ENCODE peak calls at places on chromosomes 13 and 19, in ten cellular contexts. One of them, this sample, is unnamed.

GRCh38 chr19:33387351-33388230 is 14.1 kb downstream of the CEBPG start:
- DNase-seq in NCI-H1092: no peak
- DNase-seq in amniotic stem cell: no peak
- DNase-seq in iris pigment epithelial cell: no peak
- DNase-seq in stimulated activated CD4-positive, alpha-beta T cell treated with anti-CD3 and anti-CD28 coated beads, Interleukin-12 subunit alpha, Interleukin-12 subunit beta, amount 100 ng/mL, for 48 hours: no peak
- DNase-seq in skeletal muscle cell: no peak
- DNase-seq in KBM-7: no peak
- DNase-seq in osteoblast: peak; percentile 62
- DNase-seq in stimulated activated naive CD8-positive, alpha-beta T cell treated with anti-CD3 and anti-CD28 coated beads, Interleukin-15, Interleukin-2, amounts not matched to agents 100 U/mL and 50 U/mL, for 24 hours: no peak
- DNase-seq in body of pancreas: no peak
- DNase-seq in this sample: no peak

GRCh38 chr13:21625366-21625765 is 21.4 kb upstream of the MICU2 start:
- DNase-seq in osteoblast: no peak
- DNase-seq in iris pigment epithelial cell: peak; percentile 24
- DNase-seq in body of pancreas: no peak
- DNase-seq in KBM-7: peak; percentile 63
- DNase-seq in stimulated activated CD4-positive, alpha-beta T cell treated with anti-CD3 and anti-CD28 coated beads, Interleukin-12 subunit alpha, Interleukin-12 subunit beta, amount 100 ng/mL, for 48 hours: no peak
- DNase-seq in stimulated activated naive CD8-positive, alpha-beta T cell treated with anti-CD3 and anti-CD28 coated beads, Interleukin-15, Interleukin-2, amounts not matched to agents 100 U/mL and 50 U/mL, for 24 hours: no peak
- DNase-seq in amniotic stem cell: no peak
- DNase-seq in NCI-H1092: no peak
- DNase-seq in skeletal muscle cell: no peak
- DNase-seq in this sample: peak; percentile 55

GRCh38 chr19:7541481-7541824 is 5.9 kb downstream of the PNPLA6 start:
- DNase-seq in skeletal muscle cell: no peak
- DNase-seq in stimulated activated CD4-positive, alpha-beta T cell treated with anti-CD3 and anti-CD28 coated beads, Interleukin-12 subunit alpha, Interleukin-12 subunit beta, amount 100 ng/mL, for 48 hours: no peak
- DNase-seq in iris pigment epithelial cell: no peak
- DNase-seq in amniotic stem cell: no peak
- DNase-seq in stimulated activated naive CD8-positive, alpha-beta T cell treated with anti-CD3 and anti-CD28 coated beads, Interleukin-15, Interleukin-2, amounts not matched to agents 100 U/mL and 50 U/mL, for 24 hours: no peak
- DNase-seq in osteoblast: no peak
- DNase-seq in KBM-7: no peak
- DNase-seq in NCI-H1092: no peak
- DNase-seq in body of pancreas: no peak
- DNase-seq in this sample: no peak

GRCh38 chr19:15199652-15200574 is 882 bp downstream of the NOTCH3 start:
- DNase-seq in stimulated activated naive CD8-positive, alpha-beta T cell treated with anti-CD3 and anti-CD28 coated beads, Interleukin-15, Interleukin-2, amounts not matched to agents 100 U/mL and 50 U/mL, for 24 hours: no peak
- DNase-seq in amniotic stem cell: no peak
- DNase-seq in body of pancreas: peak; percentile 57
- DNase-seq in skeletal muscle cell: no peak
- DNase-seq in NCI-H1092: no peak
- DNase-seq in iris pigment epithelial cell: no peak
- DNase-seq in KBM-7: no peak
- DNase-seq in osteoblast: peak; percentile 96
- DNase-seq in stimulated activated CD4-positive, alpha-beta T cell treated with anti-CD3 and anti-CD28 coated beads, Interleukin-12 subunit alpha, Interleukin-12 subunit beta, amount 100 ng/mL, for 48 hours: no peak
- DNase-seq in this sample: no peak

GRCh38 chr19:18519962-18520847 is 1.7 kb downstream of the ELL start:
- DNase-seq in body of pancreas: peak; percentile 88
- DNase-seq in NCI-H1092: no peak
- DNase-seq in stimulated activated naive CD8-positive, alpha-beta T cell treated with anti-CD3 and anti-CD28 coated beads, Interleukin-15, Interleukin-2, amounts not matched to agents 100 U/mL and 50 U/mL, for 24 hours: peak; percentile 72
- DNase-seq in skeletal muscle cell: peak; percentile 41
- DNase-seq in KBM-7: peak; percentile 68
- DNase-seq in osteoblast: peak; percentile 94
- DNase-seq in stimulated activated CD4-positive, alpha-beta T cell treated with anti-CD3 and anti-CD28 coated beads, Interleukin-12 subunit alpha, Interleukin-12 subunit beta, amount 100 ng/mL, for 48 hours: no peak
- DNase-seq in iris pigment epithelial cell: peak; percentile 84
- DNase-seq in amniotic stem cell: peak; percentile 60
- DNase-seq in this sample: peak; percentile 83

GRCh38 chr13:106234656-106235055 is 300.8 kb downstream of the EFNB2 start:
- DNase-seq in iris pigment epithelial cell: no peak
- DNase-seq in stimulated activated naive CD8-positive, alpha-beta T cell treated with anti-CD3 and anti-CD28 coated beads, Interleukin-15, Interleukin-2, amounts not matched to agents 100 U/mL and 50 U/mL, for 24 hours: no peak
- DNase-seq in KBM-7: no peak
- DNase-seq in osteoblast: no peak
- DNase-seq in body of pancreas: no peak
- DNase-seq in stimulated activated CD4-positive, alpha-beta T cell treated with anti-CD3 and anti-CD28 coated beads, Interleukin-12 subunit alpha, Interleukin-12 subunit beta, amount 100 ng/mL, for 48 hours: no peak
- DNase-seq in skeletal muscle cell: no peak
- DNase-seq in amniotic stem cell: no peak
- DNase-seq in NCI-H1092: no peak
- DNase-seq in this sample: no peak

GRCh38 chr13:73303858-73304257 is 245.1 kb downstream of the KLF5 start:
- DNase-seq in iris pigment epithelial cell: peak; percentile 53
- DNase-seq in stimulated activated naive CD8-positive, alpha-beta T cell treated with anti-CD3 and anti-CD28 coated beads, Interleukin-15, Interleukin-2, amounts not matched to agents 100 U/mL and 50 U/mL, for 24 hours: no peak
- DNase-seq in osteoblast: no peak
- DNase-seq in skeletal muscle cell: peak; percentile 29
- DNase-seq in stimulated activated CD4-positive, alpha-beta T cell treated with anti-CD3 and anti-CD28 coated beads, Interleukin-12 subunit alpha, Interleukin-12 subunit beta, amount 100 ng/mL, for 48 hours: peak; percentile 25
- DNase-seq in body of pancreas: no peak
- DNase-seq in KBM-7: no peak
- DNase-seq in NCI-H1092: no peak
- DNase-seq in amniotic stem cell: peak; percentile 3
- DNase-seq in this sample: peak; percentile 14

GRCh38 chr13:52070929-52071523 is 46.5 kb downstream of the UTP14C start:
- DNase-seq in skeletal muscle cell: no peak
- DNase-seq in stimulated activated CD4-positive, alpha-beta T cell treated with anti-CD3 and anti-CD28 coated beads, Interleukin-12 subunit alpha, Interleukin-12 subunit beta, amount 100 ng/mL, for 48 hours: peak; percentile 2
- DNase-seq in osteoblast: peak; percentile 66
- DNase-seq in iris pigment epithelial cell: peak; percentile 31
- DNase-seq in amniotic stem cell: no peak
- DNase-seq in NCI-H1092: no peak
- DNase-seq in stimulated activated naive CD8-positive, alpha-beta T cell treated with anti-CD3 and anti-CD28 coated beads, Interleukin-15, Interleukin-2, amounts not matched to agents 100 U/mL and 50 U/mL, for 24 hours: peak; percentile 5
- DNase-seq in body of pancreas: no peak
- DNase-seq in KBM-7: peak; percentile 68
- DNase-seq in this sample: peak; percentile 58

GRCh38 chr19:2532252-2533071 is 56.5 kb downstream of the GADD45B start:
- DNase-seq in iris pigment epithelial cell: peak; percentile 99
- DNase-seq in stimulated activated naive CD8-positive, alpha-beta T cell treated with anti-CD3 and anti-CD28 coated beads, Interleukin-15, Interleukin-2, amounts not matched to agents 100 U/mL and 50 U/mL, for 24 hours: no peak
- DNase-seq in stimulated activated CD4-positive, alpha-beta T cell treated with anti-CD3 and anti-CD28 coated beads, Interleukin-12 subunit alpha, Interleukin-12 subunit beta, amount 100 ng/mL, for 48 hours: no peak
- DNase-seq in osteoblast: peak; percentile 92
- DNase-seq in skeletal muscle cell: peak; percentile 92
- DNase-seq in NCI-H1092: no peak
- DNase-seq in body of pancreas: peak; percentile 49
- DNase-seq in amniotic stem cell: peak; percentile 71
- DNase-seq in KBM-7: no peak
- DNase-seq in this sample: peak; percentile 98

GRCh38 chr13:27979765-27980279 is 8.7 kb downstream of the URAD start:
- DNase-seq in amniotic stem cell: no peak
- DNase-seq in iris pigment epithelial cell: no peak
- DNase-seq in osteoblast: peak; percentile 85
- DNase-seq in stimulated activated naive CD8-positive, alpha-beta T cell treated with anti-CD3 and anti-CD28 coated beads, Interleukin-15, Interleukin-2, amounts not matched to agents 100 U/mL and 50 U/mL, for 24 hours: no peak
- DNase-seq in stimulated activated CD4-positive, alpha-beta T cell treated with anti-CD3 and anti-CD28 coated beads, Interleukin-12 subunit alpha, Interleukin-12 subunit beta, amount 100 ng/mL, for 48 hours: no peak
- DNase-seq in NCI-H1092: no peak
- DNase-seq in skeletal muscle cell: no peak
- DNase-seq in body of pancreas: no peak
- DNase-seq in KBM-7: no peak
- DNase-seq in this sample: no peak